ENCODE peak calls at places on chromosomes 4 and X, in five cellular contexts. One of them, this sample, is unnamed.

GRCh38 chr4:159137176-159137575 is 34.3 kb downstream of the RAPGEF2 start:
- DNase-seq in HCT116: no peak
- DNase-seq in HepG2: no peak
- DNase-seq in SK-N-SH: no peak
- DNase-seq in K562: no peak
- DNase-seq in this sample: no peak

GRCh38 chr4:187019896-187020295 is 296.2 kb upstream of the FAT1 start:
- DNase-seq in HCT116: no peak
- DNase-seq in HepG2: no peak
- DNase-seq in SK-N-SH: no peak
- DNase-seq in K562: no peak
- DNase-seq in this sample: no peak

GRCh38 chr4:5821665-5822358 is 71.1 kb downstream of the CRMP1 start:
- DNase-seq in HCT116: peak
- DNase-seq in HepG2: no peak
- DNase-seq in SK-N-SH: peak
- DNase-seq in K562: peak
- DNase-seq in this sample: peak

GRCh38 chr4:115274545-115274944 is 161.1 kb upstream of the NDST4 start:
- DNase-seq in HCT116: no peak
- DNase-seq in HepG2: no peak
- DNase-seq in SK-N-SH: no peak
- DNase-seq in K562: no peak
- DNase-seq in this sample: no peak

GRCh38 chrX:154058207-154058997 is 38.7 kb upstream of the IRAK1 start:
- DNase-seq in HCT116: no peak
- DNase-seq in HepG2: no peak
- DNase-seq in SK-N-SH: no peak
- DNase-seq in K562: no peak
- DNase-seq in this sample: no peak

GRCh38 chr4:108270466-108271450 is 102.0 kb upstream of the LEF1 start:
- DNase-seq in HCT116: no peak
- DNase-seq in HepG2: no peak
- DNase-seq in SK-N-SH: no peak
- DNase-seq in K562: no peak
- DNase-seq in this sample: no peak

GRCh38 chr4:72689929-72690328 is 120.9 kb upstream of the ADAMTS3 start:
- DNase-seq in HCT116: no peak
- DNase-seq in HepG2: no peak
- DNase-seq in SK-N-SH: no peak
- DNase-seq in K562: no peak
- DNase-seq in this sample: no peak

GRCh38 chr4:64617813-64618212 is 208.6 kb upstream of the TECRL start:
- DNase-seq in HCT116: no peak
- DNase-seq in HepG2: no peak
- DNase-seq in SK-N-SH: no peak
- DNase-seq in K562: no peak
- DNase-seq in this sample: no peak

GRCh38 chrX:66328950-66329596 is 165.0 kb downstream of the HEPH start:
- DNase-seq in HCT116: no peak
- DNase-seq in HepG2: no peak
- DNase-seq in SK-N-SH: no peak
- DNase-seq in K562: no peak
- DNase-seq in this sample: no peak

GRCh38 chr4:111641813-111642579 is 503.3 kb upstream of the FAM241A start:
- DNase-seq in HCT116: peak
- DNase-seq in HepG2: peak
- DNase-seq in SK-N-SH: peak
- DNase-seq in K562: peak
- DNase-seq in this sample: peak

GRCh38 chrX:53357799-53358530 is 64.5 kb downstream of the SMC1A start:
- DNase-seq in HCT116: no peak
- DNase-seq in HepG2: no peak
- DNase-seq in SK-N-SH: peak
- DNase-seq in K562: no peak
- DNase-seq in this sample: no peak

GRCh38 chrX:31126205-31126604 is 54.4 kb upstream of the FTHL17 start:
- DNase-seq in HCT116: no peak
- DNase-seq in HepG2: no peak
- DNase-seq in SK-N-SH: no peak
- DNase-seq in K562: no peak
- DNase-seq in this sample: no peak

GRCh38 chr4:159191989-159192388 is 89.1 kb downstream of the RAPGEF2 start:
- DNase-seq in HCT116: peak
- DNase-seq in HepG2: peak
- DNase-seq in SK-N-SH: no peak
- DNase-seq in K562: peak
- DNase-seq in this sample: no peak

GRCh38 chr4:31391976-31392375 is 671.8 kb downstream of the PCDH7 start:
- DNase-seq in HCT116: no peak
- DNase-seq in HepG2: no peak
- DNase-seq in SK-N-SH: no peak
- DNase-seq in K562: no peak
- DNase-seq in this sample: no peak

GRCh38 chr4:61374612-61374920 is 174.4 kb downstream of the ADGRL3 start:
- DNase-seq in HCT116: no peak
- DNase-seq in HepG2: no peak
- DNase-seq in SK-N-SH: no peak
- DNase-seq in K562: no peak
- DNase-seq in this sample: no peak

GRCh38 chr4:134470544-134470943 is 269.0 kb upstream of the PABPC4L start:
- DNase-seq in HCT116: no peak
- DNase-seq in HepG2: peak
- DNase-seq in SK-N-SH: no peak
- DNase-seq in K562: no peak
- DNase-seq in this sample: no peak

GRCh38 chr4:65918217-65918616 is 247.9 kb upstream of the EPHA5 start:
- DNase-seq in HCT116: no peak
- DNase-seq in HepG2: no peak
- DNase-seq in SK-N-SH: no peak
- DNase-seq in K562: no peak
- DNase-seq in this sample: no peak

GRCh38 chr4:173459857-173460256 is 60.9 kb upstream of the SCRG1 start:
- DNase-seq in HCT116: no peak
- DNase-seq in HepG2: no peak
- DNase-seq in SK-N-SH: no peak
- DNase-seq in K562: no peak
- DNase-seq in this sample: no peak

GRCh38 chr4:25560605-25561004 is 95.0 kb upstream of the SLC34A2 start:
- DNase-seq in HCT116: no peak
- DNase-seq in HepG2: no peak
- DNase-seq in SK-N-SH: no peak
- DNase-seq in K562: no peak
- DNase-seq in this sample: no peak

GRCh38 chr4:71081192-71081591 is 87.7 kb downstream of the DCK start:
- DNase-seq in HCT116: no peak
- DNase-seq in HepG2: no peak
- DNase-seq in SK-N-SH: no peak
- DNase-seq in K562: no peak
- DNase-seq in this sample: no peak

GRCh38 chr4:180031330-180031729 is 2211.9 kb upstream of the TENM3 start:
- DNase-seq in HCT116: no peak
- DNase-seq in HepG2: no peak
- DNase-seq in SK-N-SH: no peak
- DNase-seq in K562: no peak
- DNase-seq in this sample: no peak

GRCh38 chrX:115372026-115372610 is 82.6 kb downstream of the LUZP4 start:
- DNase-seq in HCT116: peak
- DNase-seq in HepG2: no peak
- DNase-seq in SK-N-SH: no peak
- DNase-seq in K562: no peak
- DNase-seq in this sample: peak

GRCh38 chr4:165874072-165874798 is 1.2 kb downstream of the TLL1 start:
- DNase-seq in HCT116: no peak
- DNase-seq in HepG2: no peak
- DNase-seq in SK-N-SH: peak
- DNase-seq in K562: no peak
- DNase-seq in this sample: peak

GRCh38 chrX:50863471-50863870 is 47.1 kb upstream of the BMP15 start:
- DNase-seq in HCT116: no peak
- DNase-seq in HepG2: no peak
- DNase-seq in SK-N-SH: no peak
- DNase-seq in K562: no peak
- DNase-seq in this sample: no peak

GRCh38 chr4:138757432-138757831 is 258.1 kb upstream of the NOCT start:
- DNase-seq in HCT116: no peak
- DNase-seq in HepG2: no peak
- DNase-seq in SK-N-SH: no peak
- DNase-seq in K562: no peak
- DNase-seq in this sample: no peak

GRCh38 chr4:153780876-153781275 is 8.0 kb downstream of the SFRP2 start:
- DNase-seq in HCT116: no peak
- DNase-seq in HepG2: no peak
- DNase-seq in SK-N-SH: no peak
- DNase-seq in K562: no peak
- DNase-seq in this sample: no peak

GRCh38 chr4:37825943-37826281 is 574 bp upstream of the PGM2 start:
- DNase-seq in HCT116: no peak
- DNase-seq in HepG2: no peak
- DNase-seq in SK-N-SH: peak
- DNase-seq in K562: no peak
- DNase-seq in this sample: no peak

GRCh38 chrX:123884809-123885408 is 25.1 kb downstream of the XIAP start:
- DNase-seq in HCT116: no peak
- DNase-seq in HepG2: peak
- DNase-seq in SK-N-SH: peak
- DNase-seq in K562: peak
- DNase-seq in this sample: peak

GRCh38 chrX:124938715-124939114 is 381.0 kb upstream of the TEX13C start:
- DNase-seq in HCT116: no peak
- DNase-seq in HepG2: no peak
- DNase-seq in SK-N-SH: no peak
- DNase-seq in K562: no peak
- DNase-seq in this sample: no peak

GRCh38 chr4:118683513-118683912 is 1.7 kb upstream of the METTL14 start:
- DNase-seq in HCT116: no peak
- DNase-seq in HepG2: peak
- DNase-seq in SK-N-SH: peak
- DNase-seq in K562: no peak
- DNase-seq in this sample: no peak

GRCh38 chr4:31051565-31051964 is 331.4 kb downstream of the PCDH7 start:
- DNase-seq in HCT116: no peak
- DNase-seq in HepG2: no peak
- DNase-seq in SK-N-SH: no peak
- DNase-seq in K562: no peak
- DNase-seq in this sample: no peak

GRCh38 chrX:15206306-15206705 is 63.6 kb downstream of the ASB9 start:
- DNase-seq in HCT116: no peak
- DNase-seq in HepG2: no peak
- DNase-seq in SK-N-SH: no peak
- DNase-seq in K562: no peak
- DNase-seq in this sample: no peak

GRCh38 chrX:47644557-47645091 is 5.7 kb downstream of the ELK1 start:
- DNase-seq in HCT116: no peak
- DNase-seq in HepG2: no peak
- DNase-seq in SK-N-SH: peak
- DNase-seq in K562: no peak
- DNase-seq in this sample: peak

GRCh38 chr4:88275516-88275915 is 8.8 kb downstream of the PPM1K start:
- DNase-seq in HCT116: no peak
- DNase-seq in HepG2: no peak
- DNase-seq in SK-N-SH: no peak
- DNase-seq in K562: no peak
- DNase-seq in this sample: no peak

DNA sequence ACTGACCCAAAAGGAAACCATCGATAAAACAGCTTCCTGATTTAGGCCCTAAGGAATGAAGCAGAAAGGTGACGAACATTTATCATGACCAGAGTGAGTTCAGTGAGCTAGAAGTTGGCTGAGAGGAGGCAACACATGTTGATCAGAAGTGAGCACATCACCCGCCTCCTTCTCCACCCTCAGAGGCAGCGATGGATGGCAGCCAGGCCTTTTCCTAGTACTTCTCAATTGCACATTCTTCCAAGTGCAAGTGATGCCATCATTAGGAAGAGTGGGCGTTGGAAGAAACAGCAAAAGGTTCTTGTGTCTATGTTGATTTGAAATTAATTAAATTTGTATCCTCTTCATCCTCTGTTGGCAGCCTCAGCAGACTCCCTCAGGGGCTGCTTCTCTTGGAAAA is 51.7 kb downstream of the TMEM154 start:
- DNase-seq in HCT116: no peak
- DNase-seq in HepG2: no peak
- DNase-seq in SK-N-SH: no peak
- DNase-seq in K562: no peak
- DNase-seq in this sample: no peak
- TF ChIP-seq JUND in HCT116: no peak
- TF ChIP-seq JUND in HepG2: no peak
- TF ChIP-seq JUND in SK-N-SH: no peak
- TF ChIP-seq JUND in K562: no peak
- TF ChIP-seq JUND in this sample: no peak

DNA sequence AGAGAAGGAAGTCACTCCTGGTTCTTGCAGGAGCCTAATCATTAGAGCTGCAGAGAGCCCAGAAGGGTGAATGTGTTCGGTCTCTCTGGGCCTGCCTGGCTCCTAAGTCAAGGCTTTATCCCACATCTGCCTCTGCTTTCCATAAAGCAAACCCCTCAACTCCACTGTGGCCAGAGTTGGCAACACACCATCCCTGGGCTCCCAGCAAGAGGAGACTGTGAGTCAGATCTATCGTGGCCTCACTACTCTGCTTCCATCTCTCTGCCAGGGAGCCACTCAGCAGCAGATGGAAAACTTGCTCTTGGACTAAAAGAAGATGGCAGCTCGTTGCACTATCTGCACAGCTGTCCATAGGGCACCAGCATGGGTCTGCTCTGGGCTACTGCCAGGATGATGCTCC is 348.2 kb downstream of the FBXW7 start:
- DNase-seq in HCT116: no peak
- DNase-seq in HepG2: no peak
- DNase-seq in SK-N-SH: no peak
- DNase-seq in K562: no peak
- DNase-seq in this sample: no peak
- TF ChIP-seq JUND in HCT116: no peak
- TF ChIP-seq JUND in HepG2: no peak
- TF ChIP-seq JUND in SK-N-SH: no peak
- TF ChIP-seq JUND in K562: no peak
- TF ChIP-seq JUND in this sample: no peak

DNA sequence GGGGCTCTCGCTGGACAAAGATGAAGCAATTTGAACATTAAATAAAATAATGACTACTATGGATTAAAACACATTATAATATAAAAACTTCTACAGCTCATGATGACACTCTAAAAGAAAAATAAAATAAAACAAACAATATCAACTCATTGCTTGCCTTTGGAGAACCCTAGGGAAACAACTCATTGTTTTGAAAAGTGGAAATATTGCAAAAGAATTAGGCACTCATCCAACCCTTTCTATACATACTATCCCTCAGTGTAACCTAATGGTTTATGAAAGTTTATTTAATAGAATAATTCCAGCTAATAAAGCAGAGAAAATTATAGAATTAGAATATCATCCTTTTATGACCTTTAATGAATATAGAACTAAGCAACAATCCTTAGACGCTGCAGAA is 718 bp downstream of the RAB40A start:
- DNase-seq in HCT116: no peak
- DNase-seq in HepG2: no peak
- DNase-seq in SK-N-SH: no peak
- DNase-seq in K562: no peak
- DNase-seq in this sample: no peak
- TF ChIP-seq JUND in HCT116: no peak
- TF ChIP-seq JUND in HepG2: no peak
- TF ChIP-seq JUND in SK-N-SH: no peak
- TF ChIP-seq JUND in K562: no peak
- TF ChIP-seq JUND in this sample: no peak

GRCh38 chr4:3766207-3766790 is at the start of gene ADRA2C:
- DNase-seq in HCT116: no peak
- DNase-seq in HepG2: peak
- DNase-seq in SK-N-SH: peak
- DNase-seq in K562: peak
- DNase-seq in this sample: peak
- TF ChIP-seq JUND in HCT116: no peak
- TF ChIP-seq JUND in HepG2: no peak
- TF ChIP-seq JUND in SK-N-SH: no peak
- TF ChIP-seq JUND in K562: no peak
- TF ChIP-seq JUND in this sample: no peak

This sample was measured in T47D.